ENCODE peak calls at places on chromosomes 13 and 19, in ten cellular contexts. G is AG04450; W is neuronal stem cell; O is transverse colon; N is GM23248; X is upper lobe of right lung; M is body of pancreas; T is OCI-LY7; K is CD4-positive, CD25-positive, alpha-beta regulatory T cell; Y is pancreas. U is an unnamed sample.
A peak's percentile ranks its signal among the peaks of the same experiment; 100 is the strongest.

GRCh38 chr19:14405758-14406644 is 13.1 kb downstream of the DDX39A start:
- DNase-seq in G (no peak), K (peak; percentile 80), W (peak; percentile 98), M (peak; percentile 89), N (peak; percentile 86), T (peak; percentile 94), X (peak; percentile 94), O (peak; percentile 87), Y (peak; percentile 94), U (peak; percentile 87)

GRCh38 chr13:77034883-77035282 is 7.9 kb upstream of the FBXL3 start:
- DNase-seq in O (no peak), W (no peak), K (no peak), M (no peak), X (no peak), T (no peak), Y (no peak), G (no peak), N (peak; percentile 76), U (no peak)

GRCh38 chr19:39170398-39171231 is 26.1 kb upstream of the NCCRP1 start:
- DNase-seq in X (no peak), Y (peak; percentile 63), M (no peak), W (no peak), N (no peak), O (no peak), G (no peak), K (no peak), T (no peak), U (no peak)

GRCh38 chr13:91123456-91124127 is 223.9 kb upstream of the MIR17HG start:
- DNase-seq in N (no peak), Y (no peak), W (no peak), X (no peak), T (no peak), K (no peak), G (no peak), O (no peak), M (no peak), U (no peak)

GRCh38 chr19:50308991-50309390 is 20.2 kb downstream of the KCNC3 start:
- DNase-seq in Y (peak; percentile 41), W (no peak), G (no peak), M (no peak), N (no peak), T (no peak), K (no peak), O (no peak), X (peak; percentile 46), U (no peak)

GRCh38 chr19:2248136-2249009 is 750 bp upstream of the AMH start:
- DNase-seq in O (no peak), W (no peak), X (no peak), K (no peak), G (no peak), T (no peak), N (no peak), Y (peak; percentile 73), M (no peak), U (no peak)

GRCh38 chr19:5957132-5957531 is 20.8 kb downstream of the RANBP3 start:
- DNase-seq in M (no peak), N (peak; percentile 49), W (no peak), K (no peak), G (no peak), T (no peak), O (no peak), X (no peak), Y (no peak), U (no peak)

GRCh38 chr19:5145521-5146511 is 176.9 kb downstream of the KDM4B start:
- DNase-seq in N (no peak), Y (peak; percentile 68), G (no peak), X (peak; percentile 60), W (no peak), M (no peak), O (no peak), T (no peak), K (no peak), U (peak; percentile 5)

GRCh38 chr19:2820112-2820702 is 539 bp downstream of the ZNF554 start:
- DNase-seq in W (peak; percentile 35), K (no peak), X (no peak), N (peak; percentile 43), M (no peak), Y (peak; percentile 80), O (peak; percentile 27), G (no peak), T (peak; percentile 23), U (no peak)

GRCh38 chr19:50739841-50740426 is 16.8 kb downstream of the CLEC11A start:
- DNase-seq in W (no peak), M (no peak), X (no peak), Y (no peak), T (no peak), O (no peak), K (no peak), G (no peak), N (no peak), U (no peak)

GRCh38 chr13:96426160-96426559 is 336.3 kb downstream of the HS6ST3 start:
- DNase-seq in O (no peak), Y (no peak), M (no peak), G (no peak), W (no peak), T (no peak), N (no peak), X (no peak), K (no peak), U (no peak)

GRCh38 chr19:56163097-56163496 is 12.7 kb upstream of the GALP start:
- DNase-seq in X (no peak), O (no peak), T (no peak), Y (no peak), M (no peak), K (no peak), W (no peak), G (no peak), N (no peak), U (no peak)

GRCh38 chr19:28497137-28497536 is 715.8 kb downstream of the UQCRFS1 start:
- DNase-seq in K (no peak), W (no peak), N (no peak), O (no peak), X (no peak), Y (no peak), G (no peak), T (no peak), M (no peak), U (no peak)

GRCh38 chr13:80955487-80955886 is 614.6 kb upstream of the SPRY2 start:
- DNase-seq in W (no peak), O (no peak), X (no peak), N (no peak), G (no peak), Y (no peak), M (no peak), K (no peak), T (no peak), U (no peak)

GRCh38 chr13:37715606-37716015 is 117.0 kb upstream of the POSTN start:
- DNase-seq in X (no peak), Y (no peak), T (no peak), N (peak; percentile 48), W (no peak), O (no peak), M (no peak), G (peak; percentile 21), K (no peak), U (no peak)

GRCh38 chr19:48614436-48615144 is at the start of gene FAM83E:
- DNase-seq in X (peak; percentile 94), M (peak; percentile 75), N (peak; percentile 34), O (peak; percentile 96), G (no peak), K (no peak), W (no peak), Y (peak; percentile 86), T (no peak), U (no peak)

GRCh38 chr19:37564624-37565369 is 29.8 kb downstream of the ZNF571 start:
- DNase-seq in T (no peak), N (no peak), M (no peak), W (no peak), X (no peak), Y (no peak), O (no peak), G (no peak), K (no peak), U (no peak)
- H3K9me3 ChIP-seq in T (peaks cover 59% of the 10 kb centered on the region), N (peaks cover 59% of the 10 kb centered on the region), M (no peaks in the 10 kb centered on the region), W (peaks cover 93% of the 10 kb centered on the region), X (peaks cover 99% of the 10 kb centered on the region), Y (peaks cover 3% of the 10 kb centered on the region), O (peaks cover 89% of the 10 kb centered on the region), G (peaks cover 37% of the 10 kb centered on the region), K (peaks cover 87% of the 10 kb centered on the region), U (peaks cover 66% of the 10 kb centered on the region)

GRCh38 chr19:8849232-8849631 is 17.1 kb downstream of the MBD3L1 start:
- DNase-seq in T (no peak), W (no peak), M (no peak), K (no peak), O (no peak), X (no peak), Y (no peak), N (no peak), G (no peak), U (no peak)
- H3K9me3 ChIP-seq in T (peaks cover 7% of the 10 kb centered on the region), W (no peaks in the 10 kb centered on the region), M (no peaks in the 10 kb centered on the region), K (peaks cover 4% of the 10 kb centered on the region), O (no peaks in the 10 kb centered on the region), X (no peaks in the 10 kb centered on the region), Y (no peaks in the 10 kb centered on the region), N (no peaks in the 10 kb centered on the region), G (peaks cover 24% of the 10 kb centered on the region), U (no peaks in the 10 kb centered on the region)

GRCh38 chr19:12350185-12350889 is 15.1 kb downstream of the ZNF442 start:
- DNase-seq in T (no peak), M (no peak), W (no peak), O (no peak), Y (no peak), K (no peak), G (no peak), X (no peak), N (no peak), U (no peak)

GRCh38 chr19:12350890-12351197 is 14.6 kb downstream of the ZNF442 start:
- DNase-seq in M (no peak), N (peak; percentile 39), G (no peak), X (no peak), O (no peak), K (no peak), Y (no peak), W (no peak), T (no peak), U (no peak)

DNA sequence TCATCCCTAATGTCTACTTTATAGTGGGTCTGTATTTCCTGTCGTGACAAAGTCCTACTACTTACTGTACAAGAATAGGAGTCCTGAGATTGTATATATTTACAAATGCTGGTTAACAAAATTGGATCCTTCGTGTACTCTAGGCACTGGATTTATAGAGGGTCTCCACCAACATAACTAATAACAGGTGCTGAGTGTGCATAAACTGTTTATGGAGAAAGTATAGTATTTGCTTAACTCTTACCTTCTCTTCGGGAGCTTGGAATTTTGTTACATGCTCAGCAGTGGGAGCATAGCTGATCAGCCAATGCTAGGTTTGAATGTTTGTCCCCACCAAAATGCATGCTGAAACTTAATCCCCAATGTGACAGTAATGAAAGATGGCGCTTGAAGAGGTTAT is 12.1 kb downstream of the ZNF442 start:
- DNase-seq in K (no peak), T (no peak), G (no peak), N (no peak), M (no peak), O (no peak), Y (no peak), X (no peak), W (no peak), U (no peak)
- H3K9me3 ChIP-seq in K (peaks cover 43% of the 10 kb centered on the region), T (peaks cover 19% of the 10 kb centered on the region), G (peaks cover 40% of the 10 kb centered on the region), N (peaks cover 16% of the 10 kb centered on the region), M (no peaks in the 10 kb centered on the region), O (peaks cover 53% of the 10 kb centered on the region), Y (no peaks in the 10 kb centered on the region), X (peaks cover 45% of the 10 kb centered on the region), W (peaks cover 84% of the 10 kb centered on the region), U (peaks cover 12% of the 10 kb centered on the region)

DNA sequence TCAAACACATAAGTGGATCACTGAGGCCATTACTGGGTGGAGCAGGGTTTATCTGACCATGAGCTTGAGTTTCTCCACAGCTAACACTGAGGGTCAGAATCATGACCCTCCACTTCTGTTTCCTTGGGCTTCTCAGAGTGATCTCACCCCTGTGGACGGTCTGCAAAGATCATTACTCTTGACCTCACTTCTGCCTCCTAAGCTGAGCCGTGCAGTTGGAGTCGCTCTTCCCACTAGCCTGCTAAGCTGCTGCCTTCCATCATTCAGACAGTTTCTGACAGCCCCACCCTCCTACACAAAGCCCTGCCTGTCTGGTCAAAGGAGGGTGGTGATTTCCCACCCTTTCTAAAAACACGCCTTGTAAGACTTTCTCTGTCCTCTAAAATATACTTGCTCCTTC is 9.3 kb upstream of the FRY start:
- DNase-seq in W (no peak), O (no peak), N (no peak), K (no peak), M (no peak), T (no peak), G (no peak), Y (no peak), X (no peak), U (no peak)
- H3K9me3 ChIP-seq in W (no peaks in the 10 kb centered on the region), O (no peaks in the 10 kb centered on the region), N (no peaks in the 10 kb centered on the region), K (no peaks in the 10 kb centered on the region), M (no peaks in the 10 kb centered on the region), T (no peaks in the 10 kb centered on the region), G (no peaks in the 10 kb centered on the region), Y (no peaks in the 10 kb centered on the region), X (no peaks in the 10 kb centered on the region), U (no peaks in the 10 kb centered on the region)

U was measured in T-helper 17 cell.